ENCODE peak calls at places on chromosomes 16 and 17, in four cellular contexts. W is activated naive CD8-positive, alpha-beta T cell treated with anti-CD3 and anti-CD28 coated beads, Interleukin-2, amount 50 U/mL, for 24 hours; G is A172; K is NCI-H524. V is an unnamed sample.

GRCh38 chr16:79962962-79963361 is 362.4 kb upstream of the MAF start:
- DNase-seq in W (no peak), G (no peak), K (no peak), V (no peak)

GRCh38 chr17:4678448-4679026 is 25.4 kb downstream of the PELP1 start:
- DNase-seq in W (peak; percentile 52), G (peak; percentile 83), K (no peak), V (no peak)

GRCh38 chr17:76546556-76547182 is 6.8 kb downstream of the PRCD start:
- DNase-seq in W (no peak), G (peak; percentile 36), K (no peak), V (no peak)

GRCh38 chr16:8936421-8936820 is 27.3 kb downstream of the USP7 start:
- DNase-seq in W (peak; percentile 77), G (peak; percentile 54), K (peak; percentile 17), V (no peak)

GRCh38 chr17:79952915-79953314 is 82.8 kb downstream of the TBC1D16 start:
- DNase-seq in W (no peak), G (no peak), K (no peak), V (no peak)

GRCh38 chr17:8953152-8953885 is 12.2 kb downstream of the PIK3R5 start:
- DNase-seq in W (no peak), G (no peak), K (no peak), V (no peak)

GRCh38 chr16:89256651-89257254 is 39.2 kb downstream of the ZNF778 start:
- DNase-seq in W (peak; percentile 81), G (no peak), K (no peak), V (peak; percentile 56)

GRCh38 chr16:666572-666971 is 1.4 kb upstream of the RHOT2 start:
- DNase-seq in W (no peak), G (no peak), K (no peak), V (no peak)